ENCODE peak calls at places on chromosomes 16 and 17, in six cellular contexts. X, Q, G, I, J and N are unnamed samples.
A peak's percentile ranks its signal among the peaks of the same experiment; 100 is the strongest.

GRCh38 chr17:37815516-37815915 is 70.7 kb upstream of the HNF1B start:
- DNase-seq in J (no peak), I (no peak), Q (no peak), G (no peak), X (no peak), N (no peak)

GRCh38 chr17:10661377-10661906 is 4.3 kb upstream of the MYH3 start:
- DNase-seq in J (no peak), X (no peak), I (no peak), G (no peak), Q (no peak), N (no peak)

GRCh38 chr17:65772989-65773388 is 211.5 kb upstream of the AXIN2 start:
- DNase-seq in I (no peak), X (no peak), G (no peak), Q (no peak), J (no peak), N (no peak)

GRCh38 chr16:71347146-71347545 is 11.4 kb upstream of the CALB2 start:
- DNase-seq in X (no peak), G (no peak), Q (no peak), I (no peak), J (no peak), N (no peak)

GRCh38 chr16:55760665-55761035 is 72.2 kb downstream of the CES1 start:
- DNase-seq in Q (peak; percentile 60), X (peak; percentile 58), G (no peak), I (peak; percentile 77), J (no peak), N (no peak)

GRCh38 chr16:88960516-88960915 is 16.5 kb downstream of the CBFA2T3 start:
- DNase-seq in X (no peak), Q (no peak), I (no peak), G (no peak), J (no peak), N (no peak)

GRCh38 chr17:49972486-49973270 is 3.7 kb downstream of the DLX4 start:
- DNase-seq in Q (no peak), J (no peak), I (no peak), X (no peak), G (no peak), N (no peak)

GRCh38 chr17:16282522-16282921 is 65.5 kb downstream of the PIGL start:
- DNase-seq in J (no peak), I (no peak), X (peak; percentile 71), G (no peak), Q (no peak), N (peak; percentile 66)

GRCh38 chr17:4903051-4903818 is at the start of gene CHRNE:
- DNase-seq in Q (no peak), X (peak; percentile 79), J (peak; percentile 77), G (peak; percentile 58), I (no peak), N (peak; percentile 56)

GRCh38 chr16:89392881-89393730 is 97.3 kb downstream of the ANKRD11 start:
- DNase-seq in J (no peak), X (no peak), I (no peak), Q (no peak), G (no peak), N (no peak)

GRCh38 chr17:40952675-40953074 is 14.1 kb downstream of the KRT39 start:
- DNase-seq in Q (no peak), G (no peak), I (no peak), J (no peak), X (peak; percentile 40), N (peak; percentile 84)

GRCh38 chr17:69763503-69763902 is 311.5 kb upstream of the KCNJ16 start:
- DNase-seq in X (peak; percentile 41), I (no peak), Q (no peak), J (no peak), G (no peak), N (no peak)

GRCh38 chr16:2969545-2970521 is 685 bp downstream of the PAQR4 start:
- DNase-seq in Q (no peak), G (peak; percentile 73), X (peak; percentile 19), I (peak; percentile 89), J (no peak), N (peak; percentile 7)

GRCh38 chr17:78572277-78573205 is 4.7 kb downstream of the DNAH17 start:
- DNase-seq in J (no peak), X (no peak), I (no peak), G (no peak), Q (no peak), N (no peak)

GRCh38 chr16:19001788-19002187 is 18.1 kb downstream of the TMC7 start:
- DNase-seq in X (peak; percentile 68), G (no peak), J (no peak), Q (peak; percentile 69), I (no peak), N (no peak)

GRCh38 chr16:59210955-59211541 is 476.9 kb upstream of the GOT2 start:
- DNase-seq in G (peak; percentile 27), I (no peak), X (peak; percentile 81), J (no peak), Q (no peak), N (no peak)

GRCh38 chr17:82648761-82649474 is 674 bp upstream of the WDR45B start:
- DNase-seq in I (peak; percentile 82), G (no peak), X (no peak), Q (peak; percentile 87), J (no peak), N (no peak)

GRCh38 chr17:83080641-83081560 is 1.5 kb downstream of the METRNL start:
- DNase-seq in X (peak; percentile 22), Q (peak; percentile 78), I (peak; percentile 84), G (no peak), J (no peak), N (no peak)

DNA sequence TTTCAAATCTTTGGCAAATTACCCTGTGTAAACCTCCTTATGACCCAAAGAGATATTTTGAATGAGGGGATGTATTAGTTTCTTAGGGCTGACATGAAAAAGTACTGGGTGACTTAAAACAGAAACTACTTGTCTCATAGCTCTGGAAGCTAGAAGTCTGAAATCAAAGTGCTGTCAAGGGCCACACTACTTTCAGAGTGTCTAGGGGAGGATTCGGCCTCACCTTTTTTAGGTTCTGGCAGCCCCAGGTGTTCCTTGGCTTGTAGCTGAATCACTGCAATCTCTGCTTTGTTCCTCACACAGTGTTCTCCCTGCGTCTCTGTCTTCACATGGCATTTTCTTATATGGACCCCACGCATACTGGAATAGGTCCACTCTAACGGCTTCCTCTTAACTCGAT is 322.2 kb downstream of the CDH13 start:
- DNase-seq in G (no peak), I (no peak), J (no peak), X (no peak), Q (no peak), N (no peak)
- TF ChIP-seq CTCF in G (no peak), I (no peak), J (no peak), X (no peak), Q (no peak), N (no peak)

GRCh38 chr16:68257906-68258800 is 6.2 kb upstream of the SLC7A6 start:
- DNase-seq in Q (peak; percentile 89), J (no peak), X (peak; percentile 37), G (no peak), I (peak; percentile 76), N (no peak)

GRCh38 chr16:68255712-68256111 is 8.6 kb upstream of the SLC7A6 start:
- DNase-seq in Q (no peak), X (no peak), J (no peak), I (no peak), G (no peak), N (no peak)

GRCh38 chr16:68257251-68257905 is 6.9 kb upstream of the SLC7A6 start:
- DNase-seq in X (no peak), G (no peak), I (no peak), Q (no peak), J (no peak), N (no peak)

GRCh38 chr16:68259007-68259406 is 5.3 kb upstream of the SLC7A6 start:
- DNase-seq in I (no peak), G (no peak), X (no peak), Q (no peak), J (no peak), N (no peak)

DNA sequence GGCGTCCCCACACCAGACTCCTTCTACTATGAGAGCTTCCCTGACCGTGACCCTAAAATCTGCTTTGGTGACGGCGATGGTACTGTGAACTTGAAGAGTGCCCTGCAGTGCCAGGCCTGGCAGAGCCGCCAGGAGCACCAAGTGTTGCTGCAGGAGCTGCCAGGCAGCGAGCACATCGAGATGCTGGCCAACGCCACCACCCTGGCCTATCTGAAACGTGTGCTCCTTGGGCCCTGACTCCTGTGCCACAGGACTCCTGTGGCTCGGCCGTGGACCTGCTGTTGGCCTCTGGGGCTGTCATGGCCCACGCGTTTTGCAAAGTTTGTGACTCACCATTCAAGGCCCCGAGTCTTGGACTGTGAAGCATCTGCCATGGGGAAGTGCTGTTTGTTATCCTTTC is 4.9 kb upstream of the SLC7A6 start:
- DNase-seq in J (no peak), X (no peak), Q (no peak), G (no peak), I (no peak), N (no peak)
- H3K27ac ChIP-seq in J (no peak overlapping the region), X (no peak overlapping the region), Q (peak overlapping the region; percentile 77), G (no peak overlapping the region), I (no peak overlapping the region), N (no peak overlapping the region)

DNA sequence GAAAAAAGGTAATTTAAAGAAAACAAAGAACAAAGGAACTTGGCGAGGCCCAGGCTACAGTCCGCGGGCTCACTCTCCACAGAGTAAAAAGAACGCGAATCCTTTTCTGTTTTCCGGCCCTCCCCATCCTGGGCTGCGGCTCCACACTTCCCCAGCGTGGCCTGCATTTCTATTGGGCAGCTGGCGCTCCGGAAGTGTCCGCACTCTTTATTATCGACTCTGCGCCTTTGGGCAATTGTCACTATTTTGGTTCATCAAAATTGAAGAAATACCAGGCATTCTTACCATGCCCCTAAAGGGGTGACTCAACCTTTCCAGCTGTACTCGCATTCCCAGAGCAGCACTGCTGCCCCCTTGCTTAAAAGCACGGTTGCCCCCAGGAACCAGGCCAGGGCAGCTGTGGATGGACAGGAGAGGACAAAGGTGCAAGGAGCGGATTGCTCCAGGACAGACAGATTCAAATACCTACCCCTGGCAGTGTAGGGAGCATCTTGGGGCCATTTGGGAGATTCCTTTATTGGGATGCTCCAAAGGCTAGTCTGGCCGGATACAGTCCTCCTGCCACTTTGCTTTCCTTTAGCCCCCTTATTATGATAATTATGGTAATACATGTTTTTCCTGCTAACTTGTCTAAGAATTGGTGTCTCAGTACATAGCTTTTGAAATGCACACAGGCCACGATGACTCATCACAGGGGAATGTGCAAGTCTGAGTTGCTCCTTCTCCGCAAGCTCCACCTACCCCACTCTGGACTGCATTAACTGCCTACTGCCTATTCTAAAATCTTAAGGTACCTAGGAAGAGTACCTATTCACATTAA is 985 bp upstream of the SLFN12 start:
- DNase-seq in J (peak; percentile 70), I (peak; percentile 70), Q (peak; percentile 76), G (peak; percentile 87), X (peak; percentile 99), N (peak; percentile 98)
- TF ChIP-seq CTCF in J (no peak), I (peak; percentile 20), Q (no peak), G (no peak), X (peak; percentile 28), N (peak; percentile 50)

GRCh38 chr16:27547851-27548250 is 1.9 kb downstream of the GTF3C1 start:
- DNase-seq in J (no peak), I (no peak), X (no peak), Q (no peak), G (no peak), N (no peak)
- H3K27ac ChIP-seq in J (no peak overlapping the region), I (no peak overlapping the region), X (no peak overlapping the region), Q (no peak overlapping the region), G (no peak overlapping the region), N (no peak overlapping the region)

GRCh38 chr17:332558-333322 is 19.9 kb downstream of the RPH3AL start:
- DNase-seq in Q (peak; percentile 67), X (no peak), J (no peak), I (peak; percentile 56), G (no peak), N (no peak)
- TF ChIP-seq CTCF in Q (no peak), X (no peak), J (no peak), I (no peak), G (no peak), N (no peak)